ENCODE peak calls at places on chromosome 1, in four cellular contexts. L is type B pancreatic cell, Y is GM10248, D is amniotic stem cell. E is an unnamed sample.

GRCh38 chr1:24098102-24098501 is 13.8 kb downstream of the MYOM3 start:
- DNase-seq in D (no peak), Y (no peak), L (no peak), E (no peak)

GRCh38 chr1:7755448-7755847 is 15.6 kb upstream of the VAMP3 start:
- DNase-seq in L (no peak), D (no peak), Y (no peak), E (no peak)

GRCh38 chr1:185066181-185066580 is 20.8 kb downstream of the RNF2 start:
- DNase-seq in D (no peak), L (no peak), Y (no peak), E (no peak)

GRCh38 chr1:54273092-54273836 is 73.3 kb downstream of the MRPL37 start:
- DNase-seq in Y (no peak), D (no peak), L (peak), E (peak)

GRCh38 chr1:53128401-53128800 is 14.0 kb downstream of the SLC1A7 start:
- DNase-seq in Y (no peak), L (no peak), D (no peak), E (no peak)

GRCh38 chr1:227343727-227344551 is 25.6 kb upstream of the CDC42BPA start:
- DNase-seq in L (no peak), Y (no peak), D (peak), E (no peak)

GRCh38 chr1:20359451-20360330 is 69.0 kb downstream of the VWA5B1 start:
- DNase-seq in Y (no peak), D (no peak), L (no peak), E (no peak)

GRCh38 chr1:114258633-114259032 is 105.0 kb upstream of the SYT6 start:
- DNase-seq in L (no peak), Y (no peak), D (no peak), E (no peak)

GRCh38 chr1:47231314-47232186 is 475 bp downstream of the TAL1 start:
- DNase-seq in L (no peak), D (no peak), Y (no peak), E (no peak)

GRCh38 chr1:30737357-30738039 is 14.1 kb upstream of the MATN1 start:
- DNase-seq in Y (no peak), L (no peak), D (no peak), E (no peak)

GRCh38 chr1:85607126-85607912 is 26.8 kb downstream of the CCN1 start:
- DNase-seq in D (peak), Y (no peak), L (no peak), E (no peak)

GRCh38 chr1:17141441-17142197 is 22.4 kb upstream of the PADI2 start:
- DNase-seq in D (no peak), Y (no peak), L (no peak), E (no peak)

GRCh38 chr1:46008585-46008984 is 123.8 kb downstream of the PIK3R3 start:
- DNase-seq in L (no peak), D (no peak), Y (no peak), E (no peak)

GRCh38 chr1:113322439-113322838 is 67.9 kb upstream of the MAGI3 start:
- DNase-seq in D (no peak), Y (no peak), L (no peak), E (no peak)

GRCh38 chr1:219316066-219316465 is 142.4 kb downstream of the LYPLAL1 start:
- DNase-seq in D (no peak), L (no peak), Y (no peak), E (no peak)

GRCh38 chr1:156152628-156153027 is 757 bp upstream of the SEMA4A start:
- DNase-seq in D (no peak), Y (no peak), L (no peak), E (no peak)

GRCh38 chr1:222390181-222390580 is 157.7 kb downstream of the HHIPL2 start:
- DNase-seq in L (no peak), Y (no peak), D (no peak), E (no peak)